ENCODE peak calls at places on chromosomes 11 and 22, in four cellular contexts. One of them, this sample, is unnamed.

GRCh38 chr11:30984442-30984816 is 385.1 kb downstream of the DCDC1 start:
- DNase-seq in naive thymus-derived CD4-positive, alpha-beta T cell: no peak
- DNase-seq in Calu3: no peak
- DNase-seq in NCI-H2227 treated with DMSO at 0.1 percent for 48 hours: peak
- DNase-seq in this sample: no peak

GRCh38 chr11:100095809-100096208 is 591.3 kb upstream of the ARHGAP42 start:
- DNase-seq in naive thymus-derived CD4-positive, alpha-beta T cell: no peak
- DNase-seq in NCI-H2227 treated with DMSO at 0.1 percent for 48 hours: no peak
- DNase-seq in Calu3: no peak
- DNase-seq in this sample: no peak

GRCh38 chr11:120518356-120518755 is 6.8 kb downstream of the GRIK4 start:
- DNase-seq in Calu3: no peak
- DNase-seq in naive thymus-derived CD4-positive, alpha-beta T cell: no peak
- DNase-seq in NCI-H2227 treated with DMSO at 0.1 percent for 48 hours: no peak
- DNase-seq in this sample: no peak

GRCh38 chr11:54558407-54558806 is 45.4 kb downstream of the OR4C46 start:
- DNase-seq in NCI-H2227 treated with DMSO at 0.1 percent for 48 hours: no peak
- DNase-seq in naive thymus-derived CD4-positive, alpha-beta T cell: no peak
- DNase-seq in Calu3: no peak
- DNase-seq in this sample: no peak

GRCh38 chr11:128520886-128521696 is 66.3 kb downstream of the ETS1 start:
- DNase-seq in NCI-H2227 treated with DMSO at 0.1 percent for 48 hours: no peak
- DNase-seq in naive thymus-derived CD4-positive, alpha-beta T cell: no peak
- DNase-seq in Calu3: no peak
- DNase-seq in this sample: no peak

GRCh38 chr11:117284053-117284452 is 7.1 kb upstream of the BACE1-AS start:
- DNase-seq in Calu3: no peak
- DNase-seq in NCI-H2227 treated with DMSO at 0.1 percent for 48 hours: no peak
- DNase-seq in naive thymus-derived CD4-positive, alpha-beta T cell: no peak
- DNase-seq in this sample: no peak

GRCh38 chr22:46653596-46653995 is 33.4 kb downstream of the GRAMD4 start:
- DNase-seq in NCI-H2227 treated with DMSO at 0.1 percent for 48 hours: no peak
- DNase-seq in Calu3: no peak
- DNase-seq in naive thymus-derived CD4-positive, alpha-beta T cell: no peak
- DNase-seq in this sample: no peak

GRCh38 chr22:25827415-25827814 is 85.4 kb downstream of the MYO18B start:
- DNase-seq in NCI-H2227 treated with DMSO at 0.1 percent for 48 hours: peak
- DNase-seq in Calu3: no peak
- DNase-seq in naive thymus-derived CD4-positive, alpha-beta T cell: no peak
- DNase-seq in this sample: no peak

GRCh38 chr22:39994046-39994565 is 648 bp upstream of the FAM83F start:
- DNase-seq in naive thymus-derived CD4-positive, alpha-beta T cell: peak
- DNase-seq in Calu3: no peak
- DNase-seq in NCI-H2227 treated with DMSO at 0.1 percent for 48 hours: no peak
- DNase-seq in this sample: no peak

GRCh38 chr11:118659956-118660645 is 19.3 kb downstream of the TREH start:
- DNase-seq in NCI-H2227 treated with DMSO at 0.1 percent for 48 hours: no peak
- DNase-seq in Calu3: no peak
- DNase-seq in naive thymus-derived CD4-positive, alpha-beta T cell: no peak
- DNase-seq in this sample: no peak

GRCh38 chr22:49623176-49623575 is 204.5 kb downstream of the BRD1 start:
- DNase-seq in naive thymus-derived CD4-positive, alpha-beta T cell: no peak
- DNase-seq in Calu3: no peak
- DNase-seq in NCI-H2227 treated with DMSO at 0.1 percent for 48 hours: no peak
- DNase-seq in this sample: no peak

GRCh38 chr11:62611705-62612365 is 740 bp downstream of the EML3 start:
- DNase-seq in naive thymus-derived CD4-positive, alpha-beta T cell: no peak
- DNase-seq in Calu3: peak
- DNase-seq in NCI-H2227 treated with DMSO at 0.1 percent for 48 hours: no peak
- DNase-seq in this sample: peak

GRCh38 chr22:29275819-29276565 is 7.9 kb downstream of the EWSR1 start:
- DNase-seq in NCI-H2227 treated with DMSO at 0.1 percent for 48 hours: no peak
- DNase-seq in Calu3: no peak
- DNase-seq in naive thymus-derived CD4-positive, alpha-beta T cell: no peak
- DNase-seq in this sample: no peak

GRCh38 chr22:19998232-19998951 is 18.2 kb downstream of the ARVCF start:
- DNase-seq in Calu3: no peak
- DNase-seq in NCI-H2227 treated with DMSO at 0.1 percent for 48 hours: no peak
- DNase-seq in naive thymus-derived CD4-positive, alpha-beta T cell: no peak
- DNase-seq in this sample: no peak

GRCh38 chr11:86360775-86361395 is 13.8 kb upstream of the CCDC81 start:
- DNase-seq in NCI-H2227 treated with DMSO at 0.1 percent for 48 hours: no peak
- DNase-seq in naive thymus-derived CD4-positive, alpha-beta T cell: no peak
- DNase-seq in Calu3: no peak
- DNase-seq in this sample: no peak

GRCh38 chr22:24968066-24968561 is 15.6 kb downstream of the KIAA1671 start:
- DNase-seq in naive thymus-derived CD4-positive, alpha-beta T cell: no peak
- DNase-seq in Calu3: no peak
- DNase-seq in NCI-H2227 treated with DMSO at 0.1 percent for 48 hours: no peak
- DNase-seq in this sample: no peak

GRCh38 chr11:119367661-119368120 is 13.8 kb downstream of the USP2 start:
- DNase-seq in naive thymus-derived CD4-positive, alpha-beta T cell: no peak
- DNase-seq in NCI-H2227 treated with DMSO at 0.1 percent for 48 hours: no peak
- DNase-seq in Calu3: no peak
- DNase-seq in this sample: no peak

GRCh38 chr11:6200975-6201374 is 2.0 kb downstream of the OR52W1 start:
- DNase-seq in NCI-H2227 treated with DMSO at 0.1 percent for 48 hours: no peak
- DNase-seq in naive thymus-derived CD4-positive, alpha-beta T cell: no peak
- DNase-seq in Calu3: no peak
- DNase-seq in this sample: peak

GRCh38 chr11:72441647-72442267 is 7.4 kb upstream of the CLPB start:
- DNase-seq in Calu3: no peak
- DNase-seq in naive thymus-derived CD4-positive, alpha-beta T cell: no peak
- DNase-seq in NCI-H2227 treated with DMSO at 0.1 percent for 48 hours: no peak
- DNase-seq in this sample: no peak

GRCh38 chr22:47547881-47548630 is 785.6 kb downstream of the TBC1D22A start:
- DNase-seq in naive thymus-derived CD4-positive, alpha-beta T cell: no peak
- DNase-seq in Calu3: no peak
- DNase-seq in NCI-H2227 treated with DMSO at 0.1 percent for 48 hours: no peak
- DNase-seq in this sample: no peak

GRCh38 chr22:45402466-45402865 is 10.9 kb downstream of the SMC1B start:
- DNase-seq in naive thymus-derived CD4-positive, alpha-beta T cell: no peak
- DNase-seq in Calu3: no peak
- DNase-seq in NCI-H2227 treated with DMSO at 0.1 percent for 48 hours: no peak
- DNase-seq in this sample: no peak

GRCh38 chr11:67371549-67372231 is 1.7 kb downstream of the CLCF1 start:
- DNase-seq in naive thymus-derived CD4-positive, alpha-beta T cell: no peak
- DNase-seq in NCI-H2227 treated with DMSO at 0.1 percent for 48 hours: no peak
- DNase-seq in Calu3: peak
- DNase-seq in this sample: peak

GRCh38 chr11:15551897-15552851 is 437.5 kb downstream of the INSC start:
- DNase-seq in Calu3: no peak
- DNase-seq in NCI-H2227 treated with DMSO at 0.1 percent for 48 hours: no peak
- DNase-seq in naive thymus-derived CD4-positive, alpha-beta T cell: no peak
- DNase-seq in this sample: no peak

This sample was measured in stomach.